ENCODE peak calls at places on chromosomes 1 and 21, in eight cellular contexts. One of them, this sample, is unnamed.

GRCh38 chr1:7915826-7916225 is 24.8 kb downstream of the TNFRSF9 start:
- DNase-seq in Peyer's patch: no peak
- DNase-seq in cardiac muscle cell: no peak
- DNase-seq in heart left ventricle: no peak
- DNase-seq in esophagus squamous epithelium: no peak
- DNase-seq in transverse colon: no peak
- DNase-seq in fibroblast of pulmonary artery: no peak
- DNase-seq in mammary epithelial cell: no peak
- DNase-seq in this sample: no peak

GRCh38 chr21:44423312-44423821 is 31.9 kb upstream of the LRRC3 start:
- DNase-seq in heart left ventricle: peak; percentile 30
- DNase-seq in fibroblast of pulmonary artery: no peak
- DNase-seq in mammary epithelial cell: no peak
- DNase-seq in cardiac muscle cell: no peak
- DNase-seq in Peyer's patch: no peak
- DNase-seq in esophagus squamous epithelium: no peak
- DNase-seq in transverse colon: no peak
- DNase-seq in this sample: no peak

GRCh38 chr1:115781343-115781742 is 12.8 kb upstream of the CASQ2 start:
- DNase-seq in mammary epithelial cell: peak; percentile 95
- DNase-seq in heart left ventricle: no peak
- DNase-seq in fibroblast of pulmonary artery: peak; percentile 6
- DNase-seq in esophagus squamous epithelium: no peak
- DNase-seq in Peyer's patch: no peak
- DNase-seq in cardiac muscle cell: no peak
- DNase-seq in transverse colon: no peak
- DNase-seq in this sample: no peak

GRCh38 chr1:59432531-59433439 is 135.9 kb downstream of the FGGY start:
- DNase-seq in Peyer's patch: no peak
- DNase-seq in mammary epithelial cell: no peak
- DNase-seq in fibroblast of pulmonary artery: no peak
- DNase-seq in transverse colon: no peak
- DNase-seq in esophagus squamous epithelium: no peak
- DNase-seq in cardiac muscle cell: no peak
- DNase-seq in heart left ventricle: no peak
- DNase-seq in this sample: peak; percentile 29

GRCh38 chr1:94579876-94580294 is 38.3 kb upstream of the F3 start:
- DNase-seq in heart left ventricle: no peak
- DNase-seq in esophagus squamous epithelium: no peak
- DNase-seq in transverse colon: no peak
- DNase-seq in fibroblast of pulmonary artery: peak; percentile 85
- DNase-seq in mammary epithelial cell: peak; percentile 93
- DNase-seq in Peyer's patch: no peak
- DNase-seq in cardiac muscle cell: no peak
- DNase-seq in this sample: no peak

GRCh38 chr1:36306210-36306901 is at the start of gene SH3D21:
- DNase-seq in mammary epithelial cell: peak; percentile 69
- DNase-seq in transverse colon: peak; percentile 82
- DNase-seq in cardiac muscle cell: peak; percentile 86
- DNase-seq in Peyer's patch: peak; percentile 48
- DNase-seq in fibroblast of pulmonary artery: no peak
- DNase-seq in esophagus squamous epithelium: no peak
- DNase-seq in heart left ventricle: peak; percentile 76
- DNase-seq in this sample: no peak

GRCh38 chr1:156102634-156103511 is 11.6 kb upstream of the LMNA start:
- DNase-seq in cardiac muscle cell: no peak
- DNase-seq in fibroblast of pulmonary artery: peak; percentile 59
- DNase-seq in Peyer's patch: no peak
- DNase-seq in mammary epithelial cell: no peak
- DNase-seq in esophagus squamous epithelium: no peak
- DNase-seq in heart left ventricle: no peak
- DNase-seq in transverse colon: no peak
- DNase-seq in this sample: no peak

GRCh38 chr21:28811860-28812259 is 180.8 kb downstream of the LTN1 start:
- DNase-seq in esophagus squamous epithelium: no peak
- DNase-seq in fibroblast of pulmonary artery: no peak
- DNase-seq in mammary epithelial cell: no peak
- DNase-seq in transverse colon: no peak
- DNase-seq in Peyer's patch: no peak
- DNase-seq in cardiac muscle cell: no peak
- DNase-seq in heart left ventricle: no peak
- DNase-seq in this sample: no peak

GRCh38 chr1:211859405-211859804 is 28.8 kb upstream of the LPGAT1 start:
- DNase-seq in transverse colon: no peak
- DNase-seq in esophagus squamous epithelium: no peak
- DNase-seq in Peyer's patch: no peak
- DNase-seq in heart left ventricle: no peak
- DNase-seq in fibroblast of pulmonary artery: no peak
- DNase-seq in cardiac muscle cell: no peak
- DNase-seq in mammary epithelial cell: no peak
- DNase-seq in this sample: no peak

GRCh38 chr1:29498126-29499100 is 262.1 kb downstream of the PTPRU start:
- DNase-seq in Peyer's patch: no peak
- DNase-seq in heart left ventricle: no peak
- DNase-seq in fibroblast of pulmonary artery: no peak
- DNase-seq in mammary epithelial cell: peak; percentile 17
- DNase-seq in cardiac muscle cell: no peak
- DNase-seq in transverse colon: no peak
- DNase-seq in esophagus squamous epithelium: no peak
- DNase-seq in this sample: no peak

GRCh38 chr1:29256979-29257804 is 20.9 kb downstream of the PTPRU start:
- DNase-seq in mammary epithelial cell: peak; percentile 14
- DNase-seq in Peyer's patch: no peak
- DNase-seq in heart left ventricle: no peak
- DNase-seq in cardiac muscle cell: peak; percentile 27
- DNase-seq in esophagus squamous epithelium: no peak
- DNase-seq in fibroblast of pulmonary artery: peak; percentile 53
- DNase-seq in transverse colon: no peak
- DNase-seq in this sample: no peak

GRCh38 chr1:14715266-14715665 is 116.8 kb downstream of the KAZN start:
- DNase-seq in Peyer's patch: no peak
- DNase-seq in transverse colon: no peak
- DNase-seq in heart left ventricle: no peak
- DNase-seq in cardiac muscle cell: no peak
- DNase-seq in fibroblast of pulmonary artery: no peak
- DNase-seq in mammary epithelial cell: no peak
- DNase-seq in esophagus squamous epithelium: no peak
- DNase-seq in this sample: no peak

GRCh38 chr1:12595839-12596821 is 21.9 kb downstream of the DHRS3 start:
- DNase-seq in cardiac muscle cell: peak; percentile 79
- DNase-seq in heart left ventricle: peak; percentile 93
- DNase-seq in Peyer's patch: peak; percentile 75
- DNase-seq in mammary epithelial cell: peak; percentile 84
- DNase-seq in transverse colon: peak; percentile 87
- DNase-seq in esophagus squamous epithelium: no peak
- DNase-seq in fibroblast of pulmonary artery: peak; percentile 97
- DNase-seq in this sample: no peak

GRCh38 chr21:25307489-25307888 is 299.8 kb downstream of the MRPL39 start:
- DNase-seq in esophagus squamous epithelium: no peak
- DNase-seq in heart left ventricle: no peak
- DNase-seq in Peyer's patch: no peak
- DNase-seq in fibroblast of pulmonary artery: no peak
- DNase-seq in transverse colon: no peak
- DNase-seq in cardiac muscle cell: no peak
- DNase-seq in mammary epithelial cell: no peak
- DNase-seq in this sample: no peak

GRCh38 chr1:87327362-87328120 is 1.1 kb upstream of the LMO4 start:
- DNase-seq in fibroblast of pulmonary artery: no peak
- DNase-seq in Peyer's patch: no peak
- DNase-seq in cardiac muscle cell: no peak
- DNase-seq in transverse colon: no peak
- DNase-seq in heart left ventricle: no peak
- DNase-seq in esophagus squamous epithelium: no peak
- DNase-seq in mammary epithelial cell: no peak
- DNase-seq in this sample: no peak

GRCh38 chr1:54950361-54951163 is 29.9 kb upstream of the TMEM61 start:
- DNase-seq in heart left ventricle: peak; percentile 72
- DNase-seq in transverse colon: peak; percentile 80
- DNase-seq in cardiac muscle cell: peak; percentile 74
- DNase-seq in Peyer's patch: peak; percentile 27
- DNase-seq in esophagus squamous epithelium: no peak
- DNase-seq in fibroblast of pulmonary artery: peak; percentile 94
- DNase-seq in mammary epithelial cell: peak; percentile 71
- DNase-seq in this sample: no peak

GRCh38 chr1:225875044-225875822 is 6.9 kb downstream of the TMEM63A start:
- DNase-seq in cardiac muscle cell: no peak
- DNase-seq in esophagus squamous epithelium: no peak
- DNase-seq in mammary epithelial cell: peak; percentile 82
- DNase-seq in Peyer's patch: no peak
- DNase-seq in heart left ventricle: no peak
- DNase-seq in transverse colon: peak; percentile 78
- DNase-seq in fibroblast of pulmonary artery: no peak
- DNase-seq in this sample: no peak

GRCh38 chr1:206809504-206810084 is 37.3 kb upstream of the IL10 start:
- DNase-seq in fibroblast of pulmonary artery: peak; percentile 78
- DNase-seq in esophagus squamous epithelium: no peak
- DNase-seq in Peyer's patch: peak; percentile 47
- DNase-seq in heart left ventricle: no peak
- DNase-seq in transverse colon: peak; percentile 34
- DNase-seq in cardiac muscle cell: peak; percentile 43
- DNase-seq in mammary epithelial cell: peak; percentile 38
- DNase-seq in this sample: no peak

GRCh38 chr1:1360511-1361169 is 2.3 kb upstream of the MXRA8 start:
- DNase-seq in heart left ventricle: peak; percentile 87
- DNase-seq in transverse colon: peak; percentile 57
- DNase-seq in cardiac muscle cell: peak; percentile 67
- DNase-seq in fibroblast of pulmonary artery: peak; percentile 87
- DNase-seq in mammary epithelial cell: peak; percentile 77
- DNase-seq in Peyer's patch: no peak
- DNase-seq in esophagus squamous epithelium: no peak
- DNase-seq in this sample: no peak

GRCh38 chr1:20361805-20362381 is 71.2 kb downstream of the VWA5B1 start:
- DNase-seq in transverse colon: peak; percentile 70
- DNase-seq in mammary epithelial cell: peak; percentile 55
- DNase-seq in esophagus squamous epithelium: no peak
- DNase-seq in cardiac muscle cell: peak; percentile 64
- DNase-seq in heart left ventricle: peak; percentile 83
- DNase-seq in Peyer's patch: no peak
- DNase-seq in fibroblast of pulmonary artery: peak; percentile 54
- DNase-seq in this sample: no peak

GRCh38 chr1:178486100-178487069 is 10.4 kb downstream of the CLEC20A start:
- DNase-seq in mammary epithelial cell: no peak
- DNase-seq in cardiac muscle cell: no peak
- DNase-seq in heart left ventricle: no peak
- DNase-seq in fibroblast of pulmonary artery: no peak
- DNase-seq in Peyer's patch: no peak
- DNase-seq in transverse colon: no peak
- DNase-seq in esophagus squamous epithelium: no peak
- DNase-seq in this sample: no peak

GRCh38 chr1:42845866-42846256 is 552 bp upstream of the ZNF691 start:
- DNase-seq in Peyer's patch: no peak
- DNase-seq in transverse colon: no peak
- DNase-seq in esophagus squamous epithelium: no peak
- DNase-seq in mammary epithelial cell: no peak
- DNase-seq in cardiac muscle cell: no peak
- DNase-seq in fibroblast of pulmonary artery: no peak
- DNase-seq in heart left ventricle: no peak
- DNase-seq in this sample: no peak
- H3K4me3 ChIP-seq in Peyer's patch: peak overlapping the region; percentile 86
- H3K4me3 ChIP-seq in transverse colon: peak overlapping the region; percentile 7
- H3K4me3 ChIP-seq in esophagus squamous epithelium: peak overlapping the region; percentile 96
- H3K4me3 ChIP-seq in mammary epithelial cell: peak overlapping the region; percentile 42
- H3K4me3 ChIP-seq in cardiac muscle cell: peak overlapping the region; percentile 60
- H3K4me3 ChIP-seq in fibroblast of pulmonary artery: peak overlapping the region; percentile 94
- H3K4me3 ChIP-seq in heart left ventricle: peak overlapping the region; percentile 85
- H3K4me3 ChIP-seq in this sample: peak overlapping the region; percentile 73

DNA sequence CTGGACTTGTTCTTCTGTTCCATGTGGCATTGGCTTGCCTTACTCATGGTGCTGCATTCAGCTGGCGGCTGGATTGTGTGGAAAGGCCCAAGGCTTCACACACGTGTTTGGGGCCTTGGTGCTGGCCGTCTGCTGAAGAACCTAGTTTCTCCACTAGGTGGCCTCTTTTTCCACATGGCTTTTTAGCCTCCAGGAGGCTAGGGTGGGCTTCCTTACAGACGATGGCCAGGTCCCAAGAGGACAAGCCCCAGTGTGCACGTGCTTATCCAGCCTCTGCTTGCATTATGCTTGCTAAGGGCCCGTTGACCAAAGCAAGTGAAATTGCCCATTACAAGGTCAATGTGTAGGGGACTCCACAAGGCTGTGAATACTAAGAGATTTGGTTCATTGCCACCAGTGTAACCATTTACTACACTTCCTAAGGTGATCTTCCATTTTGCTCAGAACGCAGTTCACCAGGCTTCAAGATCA is 47.5 kb upstream of the FOXO6 start:
- DNase-seq in heart left ventricle: no peak
- DNase-seq in Peyer's patch: no peak
- DNase-seq in transverse colon: no peak
- DNase-seq in cardiac muscle cell: peak; percentile 45
- DNase-seq in fibroblast of pulmonary artery: peak; percentile 28
- DNase-seq in esophagus squamous epithelium: no peak
- DNase-seq in mammary epithelial cell: no peak
- DNase-seq in this sample: no peak
- TF ChIP-seq CTCF in heart left ventricle: peak; percentile 53
- TF ChIP-seq CTCF in Peyer's patch: peak; percentile 31
- TF ChIP-seq CTCF in transverse colon: peak; percentile 39
- TF ChIP-seq CTCF in cardiac muscle cell: peak; percentile 56
- TF ChIP-seq CTCF in fibroblast of pulmonary artery: peak; percentile 48
- TF ChIP-seq CTCF in esophagus squamous epithelium: peak; percentile 45
- TF ChIP-seq CTCF in mammary epithelial cell: peak; percentile 43
- TF ChIP-seq CTCF in this sample: peak; percentile 82

DNA sequence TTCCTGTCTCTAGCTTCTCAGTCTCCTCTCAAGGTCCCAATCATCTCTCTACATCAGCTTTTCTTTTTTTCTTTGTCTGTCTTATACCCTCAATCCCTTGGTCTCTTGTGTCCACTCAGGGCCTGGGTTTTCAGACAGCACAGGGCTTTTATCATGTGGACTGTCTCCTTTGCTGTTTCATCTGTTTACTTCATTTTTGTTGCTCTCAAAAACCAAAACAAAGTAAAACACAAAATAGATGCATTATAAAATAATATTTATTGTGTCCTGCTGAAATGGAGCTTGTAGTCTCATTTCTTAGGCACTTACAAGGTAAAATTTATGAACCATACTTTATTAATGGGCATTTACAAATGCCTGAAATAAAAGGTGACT is 17.8 kb upstream of the SLAMF6 start:
- DNase-seq in transverse colon: no peak
- DNase-seq in fibroblast of pulmonary artery: no peak
- DNase-seq in mammary epithelial cell: no peak
- DNase-seq in Peyer's patch: no peak
- DNase-seq in esophagus squamous epithelium: no peak
- DNase-seq in heart left ventricle: no peak
- DNase-seq in cardiac muscle cell: no peak
- DNase-seq in this sample: no peak
- H3K4me3 ChIP-seq in transverse colon: no peak overlapping the region
- H3K4me3 ChIP-seq in fibroblast of pulmonary artery: no peak overlapping the region
- H3K4me3 ChIP-seq in mammary epithelial cell: no peak overlapping the region
- H3K4me3 ChIP-seq in Peyer's patch: no peak overlapping the region
- H3K4me3 ChIP-seq in esophagus squamous epithelium: no peak overlapping the region
- H3K4me3 ChIP-seq in heart left ventricle: no peak overlapping the region
- H3K4me3 ChIP-seq in cardiac muscle cell: no peak overlapping the region
- H3K4me3 ChIP-seq in this sample: no peak overlapping the region

DNA sequence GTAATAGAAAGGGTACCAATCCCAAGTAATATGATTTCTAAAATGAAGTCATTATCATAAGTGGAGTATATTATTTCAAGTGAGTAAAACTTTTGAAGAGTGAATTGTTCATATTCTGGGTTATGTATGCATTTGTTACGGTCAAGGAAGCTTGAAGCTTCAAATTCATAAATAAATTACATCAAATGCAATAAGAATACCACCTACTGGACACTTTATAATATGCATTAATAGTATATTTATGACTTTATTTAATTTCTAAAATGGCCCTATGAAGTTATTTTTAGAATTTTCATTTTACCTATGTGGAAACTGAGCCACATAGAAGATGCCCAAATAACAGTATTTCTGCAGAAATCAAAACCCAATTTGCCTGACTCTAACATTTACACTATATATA is 260.6 kb downstream of the SMYD3 start:
- DNase-seq in esophagus squamous epithelium: no peak
- DNase-seq in transverse colon: no peak
- DNase-seq in Peyer's patch: no peak
- DNase-seq in mammary epithelial cell: no peak
- DNase-seq in heart left ventricle: no peak
- DNase-seq in cardiac muscle cell: no peak
- DNase-seq in fibroblast of pulmonary artery: no peak
- DNase-seq in this sample: no peak
- TF ChIP-seq CTCF in esophagus squamous epithelium: no peak
- TF ChIP-seq CTCF in transverse colon: no peak
- TF ChIP-seq CTCF in Peyer's patch: no peak
- TF ChIP-seq CTCF in mammary epithelial cell: no peak
- TF ChIP-seq CTCF in heart left ventricle: no peak
- TF ChIP-seq CTCF in cardiac muscle cell: no peak
- TF ChIP-seq CTCF in fibroblast of pulmonary artery: no peak
- TF ChIP-seq CTCF in this sample: no peak